ENCODE peak calls at places on chromosomes 13 and 19, in seven cellular contexts. D is CD4-positive, alpha-beta memory T cell; A is aorta; W is thoracic aorta; Q is mesendoderm; P is CD4-positive, CD25-positive, alpha-beta regulatory T cell; G is Peyer's patch. U is an unnamed sample.
A peak's percentile ranks its signal among the peaks of the same experiment; 100 is the strongest.

GRCh38 chr13:86000546-86000945 is 201.3 kb upstream of the SLITRK6 start:
- DNase-seq in A (no peak), P (no peak), G (no peak), D (no peak), W (no peak), Q (no peak), U (no peak)

GRCh38 chr19:45528149-45528743 is 21.0 kb downstream of the VASP start:
- DNase-seq in A (no peak), G (no peak), D (no peak), W (no peak), P (no peak), Q (peak; percentile 89), U (no peak)

GRCh38 chr13:52353116-52353718 is 52.8 kb downstream of the THSD1 start:
- DNase-seq in G (no peak), A (no peak), Q (no peak), D (no peak), W (no peak), P (no peak), U (no peak)

GRCh38 chr13:79782541-79783216 is 301.7 kb downstream of the NDFIP2 start:
- DNase-seq in Q (peak; percentile 94), D (no peak), W (no peak), P (no peak), G (no peak), A (peak; percentile 53), U (no peak)

GRCh38 chr19:6063576-6063961 is 46.7 kb downstream of the RFX2 start:
- DNase-seq in A (no peak), Q (no peak), G (no peak), P (no peak), D (no peak), W (no peak), U (no peak)

GRCh38 chr19:33225458-33225925 is at the start of gene SLC7A10:
- DNase-seq in P (no peak), A (no peak), G (no peak), W (no peak), D (no peak), Q (no peak), U (no peak)

GRCh38 chr19:54179921-54180452 is 7.0 kb upstream of the TMC4 start:
- DNase-seq in P (no peak), W (no peak), A (peak; percentile 35), D (no peak), Q (peak; percentile 99), G (no peak), U (no peak)

GRCh38 chr19:17495639-17496265 is 15.7 kb upstream of the PGLS start:
- DNase-seq in Q (no peak), A (no peak), G (no peak), P (no peak), D (no peak), W (no peak), U (no peak)

GRCh38 chr13:44932171-44932849 is 57.0 kb downstream of the NUFIP1 start:
- DNase-seq in P (no peak), A (no peak), D (no peak), G (no peak), W (no peak), Q (no peak), U (no peak)

GRCh38 chr13:77692746-77693448 is 4.6 kb upstream of the SLAIN1 start:
- DNase-seq in P (no peak), A (no peak), D (no peak), Q (no peak), W (no peak), G (no peak), U (no peak)

GRCh38 chr13:91346848-91347211 is 657 bp upstream of the MIR17HG start:
- DNase-seq in G (peak; percentile 40), Q (peak; percentile 64), A (no peak), D (peak; percentile 63), P (peak; percentile 82), W (no peak), U (no peak)

GRCh38 chr13:22883961-22884360 is 296.8 kb upstream of the SGCG start:
- DNase-seq in G (no peak), Q (no peak), P (no peak), D (no peak), A (no peak), W (no peak), U (no peak)
- H3K4me1 ChIP-seq in G (no peaks in the 10 kb centered on the region), Q (no peaks in the 10 kb centered on the region), P (no peaks in the 10 kb centered on the region), D (no peaks in the 10 kb centered on the region), A (no peaks in the 10 kb centered on the region), W (no peaks in the 10 kb centered on the region), U (no peaks in the 10 kb centered on the region)

DNA sequence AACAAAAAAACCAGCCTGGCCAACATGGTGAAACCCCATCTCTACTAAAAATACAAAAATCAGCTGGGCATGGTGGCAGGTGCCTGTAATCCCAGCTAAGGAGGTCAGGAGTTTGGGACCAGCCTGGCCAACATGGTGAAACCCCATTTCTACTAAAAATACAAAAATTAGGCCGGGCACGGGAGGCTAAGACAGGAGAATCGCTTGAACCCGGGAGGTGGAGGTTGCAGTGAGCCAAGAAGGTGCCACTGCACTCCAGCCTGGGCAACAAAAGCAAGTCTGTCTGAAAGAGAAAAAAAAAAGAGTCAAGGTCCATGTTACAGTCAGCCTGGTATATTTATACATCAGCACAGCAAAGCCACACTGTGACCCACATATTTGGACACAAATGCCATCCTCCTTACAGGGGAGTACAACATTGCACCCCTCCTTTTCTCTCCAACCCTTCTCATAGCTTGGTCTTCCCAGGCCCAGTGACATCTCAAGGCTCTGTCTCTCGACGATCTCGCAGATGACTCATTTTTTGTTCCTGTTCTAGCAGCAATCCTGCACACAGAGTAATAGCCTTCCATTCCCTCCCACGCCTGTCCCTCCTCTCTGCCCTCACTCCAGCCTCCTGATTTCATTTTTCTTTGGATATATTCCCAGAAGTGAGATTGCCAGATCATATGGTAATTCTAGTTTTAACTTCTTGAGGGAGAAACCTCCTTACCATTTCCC is 21.0 kb upstream of the DPP9 start:
- DNase-seq in D (no peak), G (no peak), A (peak; percentile 69), P (no peak), Q (no peak), W (no peak), U (no peak)
- H3K27ac ChIP-seq in D (no peak overlapping the region), G (no peak overlapping the region), A (peak overlapping the region; percentile 12), P (no peak overlapping the region), Q (no peak overlapping the region), W (peak overlapping the region; percentile 9), U (no peak overlapping the region)

GRCh38 chr19:49421878-49422202 is 1.4 kb downstream of the PTH2 start:
- DNase-seq in A (no peak), G (no peak), W (no peak), P (no peak), D (no peak), Q (no peak), U (no peak)

GRCh38 chr19:49422407-49423277 is 599 bp downstream of the PTH2 start:
- DNase-seq in P (peak; percentile 68), Q (peak; percentile 63), G (no peak), A (no peak), W (no peak), D (peak; percentile 50), U (no peak)

GRCh38 chr19:49420227-49420626 is 3.0 kb downstream of the PTH2 start:
- DNase-seq in D (no peak), A (no peak), P (no peak), W (no peak), G (no peak), Q (no peak), U (no peak)

GRCh38 chr19:49419173-49419572 is 4.1 kb downstream of the PTH2 start:
- DNase-seq in Q (no peak), G (no peak), P (no peak), W (no peak), D (no peak), A (no peak), U (no peak)

DNA sequence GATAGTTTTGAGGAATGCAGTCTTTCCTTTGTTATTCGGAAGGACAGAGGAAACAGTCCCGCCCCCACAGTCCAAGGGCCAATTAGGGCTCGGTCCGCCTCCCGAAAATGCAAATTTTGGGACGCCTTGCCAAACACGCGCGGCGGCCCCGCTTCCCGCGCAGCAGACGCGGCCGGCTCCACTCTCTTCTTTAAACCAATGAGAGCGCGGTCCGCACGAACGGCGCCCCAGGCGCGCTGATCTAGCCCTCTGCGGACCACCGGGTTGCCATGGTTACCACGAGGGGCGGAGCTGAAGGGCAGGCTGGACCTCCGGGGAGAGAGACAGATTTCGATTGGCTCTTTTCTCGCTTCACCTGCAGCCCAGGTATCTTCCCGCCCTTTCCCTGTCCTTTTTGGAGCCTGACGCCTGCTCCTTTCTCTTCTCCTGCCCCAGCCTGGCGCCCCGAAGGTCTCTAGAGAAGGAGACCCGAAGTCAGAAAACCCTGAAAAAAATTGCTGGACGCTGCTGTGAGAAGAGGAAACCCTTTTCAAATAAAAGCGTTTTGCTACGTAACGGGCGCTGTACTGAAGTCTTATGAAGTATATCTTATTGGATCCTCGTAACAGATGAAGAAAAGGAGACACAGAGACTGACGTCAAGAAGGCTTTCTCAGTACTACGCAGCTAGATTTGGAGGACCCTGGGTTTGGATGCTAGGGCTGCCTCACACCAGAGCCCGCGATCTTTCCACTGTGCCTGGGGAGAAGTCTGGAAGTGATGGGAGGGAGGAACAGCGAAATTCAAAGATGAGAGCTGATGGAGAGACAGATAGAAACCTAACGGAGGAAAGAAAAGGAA is 2.0 kb downstream of the PTH2 start:
- DNase-seq in A (peak; percentile 78), D (no peak), G (peak; percentile 35), P (peak; percentile 61), W (no peak), Q (peak; percentile 96), U (no peak)
- H3K4me3 ChIP-seq in A (no peak overlapping the region), D (no peak overlapping the region), G (no peak overlapping the region), P (peak overlapping the region; percentile 13), W (peak overlapping the region; percentile 25), Q (no peak overlapping the region), U (no peak overlapping the region)

GRCh38 chr19:13073263-13073662 is 29.4 kb downstream of the LYL1 start:
- DNase-seq in D (no peak), W (no peak), Q (peak; percentile 54), G (no peak), A (no peak), P (no peak), U (no peak)
- H3K4me1 ChIP-seq in D (no peaks in the 10 kb centered on the region), W (peaks cover 40% of the 10 kb centered on the region), Q (peaks cover 6% of the 10 kb centered on the region), G (no peaks in the 10 kb centered on the region), A (no peaks in the 10 kb centered on the region), P (no peaks in the 10 kb centered on the region), U (no peaks in the 10 kb centered on the region)

DNA sequence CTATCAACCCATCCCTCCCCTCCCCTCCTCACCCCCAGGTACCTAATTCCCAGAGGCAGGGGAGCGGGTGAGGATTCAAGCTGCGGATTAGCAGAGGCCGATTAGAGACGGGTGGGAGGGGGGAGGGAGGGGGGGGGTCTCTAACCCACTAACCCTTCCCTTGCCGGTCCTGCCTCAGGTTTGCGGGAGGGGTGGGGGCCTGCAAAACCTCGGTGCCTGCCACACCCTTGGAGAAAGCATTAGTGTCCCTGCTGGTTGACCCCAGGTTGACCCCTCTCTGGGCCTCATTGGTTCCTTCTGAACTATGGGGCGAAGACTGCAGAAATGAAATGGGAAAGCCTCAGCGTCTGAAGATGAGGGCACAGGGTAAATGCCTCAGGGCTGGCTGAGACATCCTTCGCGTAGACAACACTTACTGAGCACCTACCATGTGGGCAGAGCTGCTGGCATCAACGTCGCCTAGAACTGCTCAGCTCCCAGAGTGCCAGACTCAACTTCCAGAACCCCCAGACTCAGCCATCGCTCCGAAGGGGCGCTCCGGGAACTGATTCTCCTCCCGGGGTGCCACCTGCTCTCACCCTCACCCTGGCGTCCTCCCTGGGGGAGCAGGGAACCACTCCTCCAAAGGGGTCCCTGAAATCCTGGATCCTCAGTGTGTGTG is 8.5 kb upstream of the NFIC start:
- DNase-seq in D (peak; percentile 53), Q (peak; percentile 59), W (no peak), A (no peak), G (no peak), P (no peak), U (peak; percentile 31)
- H3K27ac ChIP-seq in D (peak overlapping the region; percentile 6), Q (no peak overlapping the region), W (no peak overlapping the region), A (no peak overlapping the region), G (no peak overlapping the region), P (no peak overlapping the region), U (no peak overlapping the region)